ENCODE peak calls at places on chromosomes 7 and 10, in four cellular contexts. One of them, this sample, is unnamed. For H3K4me1, the result is how much of the 10 kb centered on the place peaks cover.

GRCh38 chr10:126599949-126600627 is 70.4 kb downstream of the C10orf90 start:
- DNase-seq in left lung: no peak
- DNase-seq in PC-3: no peak
- DNase-seq in cardiac muscle cell: no peak
- DNase-seq in this sample: no peak

GRCh38 chr7:70736715-70737460 is 395.1 kb upstream of the GALNT17 start:
- DNase-seq in left lung: no peak
- DNase-seq in PC-3: no peak
- DNase-seq in cardiac muscle cell: peak
- DNase-seq in this sample: no peak

GRCh38 chr10:6299234-6299633 is 96.5 kb downstream of the PFKFB3 start:
- DNase-seq in left lung: no peak
- DNase-seq in PC-3: peak
- DNase-seq in cardiac muscle cell: no peak
- DNase-seq in this sample: peak

GRCh38 chr10:69955897-69956832 is 96.5 kb upstream of the MACROH2A2 start:
- DNase-seq in left lung: peak
- DNase-seq in PC-3: no peak
- DNase-seq in cardiac muscle cell: no peak
- DNase-seq in this sample: no peak

GRCh38 chr7:124536156-124536762 is 229.3 kb downstream of the GPR37 start:
- DNase-seq in left lung: no peak
- DNase-seq in PC-3: peak
- DNase-seq in cardiac muscle cell: no peak
- DNase-seq in this sample: no peak

GRCh38 chr7:466465-467191 is 53.0 kb downstream of the PDGFA start:
- DNase-seq in left lung: no peak
- DNase-seq in PC-3: no peak
- DNase-seq in cardiac muscle cell: no peak
- DNase-seq in this sample: no peak

GRCh38 chr10:69377936-69378335 is 38.8 kb downstream of the TACR2 start:
- DNase-seq in left lung: no peak
- DNase-seq in PC-3: no peak
- DNase-seq in cardiac muscle cell: peak
- DNase-seq in this sample: no peak

GRCh38 chr7:12888727-12889126 is 201.3 kb downstream of the ARL4A start:
- DNase-seq in left lung: no peak
- DNase-seq in PC-3: no peak
- DNase-seq in cardiac muscle cell: peak
- DNase-seq in this sample: no peak

GRCh38 chr10:21049482-21049881 is 152.4 kb upstream of the NEBL start:
- DNase-seq in left lung: no peak
- DNase-seq in PC-3: no peak
- DNase-seq in cardiac muscle cell: no peak
- DNase-seq in this sample: no peak

GRCh38 chr7:132783824-132784223 is 207.6 kb upstream of the PLXNA4 start:
- DNase-seq in left lung: no peak
- DNase-seq in PC-3: peak
- DNase-seq in cardiac muscle cell: peak
- DNase-seq in this sample: no peak

GRCh38 chr7:80635533-80635932 is 2.9 kb upstream of the CD36 start:
- DNase-seq in left lung: no peak
- DNase-seq in PC-3: no peak
- DNase-seq in cardiac muscle cell: no peak
- DNase-seq in this sample: no peak

GRCh38 chr10:110843031-110843430 is 28.7 kb upstream of the PDCD4 start:
- DNase-seq in left lung: no peak
- DNase-seq in PC-3: no peak
- DNase-seq in cardiac muscle cell: no peak
- DNase-seq in this sample: no peak
- H3K4me1 ChIP-seq in left lung: under half
- H3K4me1 ChIP-seq in PC-3: under half
- H3K4me1 ChIP-seq in cardiac muscle cell: under half
- H3K4me1 ChIP-seq in this sample: half or more

DNA sequence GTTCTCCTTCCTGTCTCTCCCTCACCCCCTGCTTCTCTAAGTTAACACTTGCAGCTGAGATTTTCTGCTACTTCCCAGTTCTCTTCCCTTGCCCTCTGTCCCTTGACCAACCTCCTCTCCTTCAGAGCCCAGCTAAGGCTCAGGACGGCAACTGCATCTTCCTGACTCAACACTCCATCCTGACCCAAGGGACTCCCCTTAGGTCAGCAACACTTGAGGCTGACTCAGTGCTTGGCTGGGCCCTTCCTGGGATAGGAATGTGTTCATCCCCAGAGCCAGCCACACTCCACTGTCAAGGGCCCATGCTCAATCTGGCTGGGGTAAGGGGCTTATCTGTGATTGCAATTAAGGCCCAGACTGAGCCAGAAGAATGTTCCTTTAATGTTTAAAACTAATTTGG is 3.4 kb downstream of the CALHM2 start:
- DNase-seq in left lung: peak
- DNase-seq in PC-3: peak
- DNase-seq in cardiac muscle cell: peak
- DNase-seq in this sample: no peak
- H3K27ac ChIP-seq in left lung: peak
- H3K27ac ChIP-seq in PC-3: no peak
- H3K27ac ChIP-seq in cardiac muscle cell: no peak
- H3K27ac ChIP-seq in this sample: no peak

GRCh38 chr10:125363776-125364175 is 203.4 kb upstream of the CTBP2 start:
- DNase-seq in left lung: no peak
- DNase-seq in PC-3: no peak
- DNase-seq in cardiac muscle cell: no peak
- DNase-seq in this sample: no peak

GRCh38 chr10:125362966-125363365 is 202.6 kb upstream of the CTBP2 start:
- DNase-seq in left lung: no peak
- DNase-seq in PC-3: no peak
- DNase-seq in cardiac muscle cell: no peak
- DNase-seq in this sample: no peak
- H3K4me3 ChIP-seq in left lung: no peak
- H3K4me3 ChIP-seq in PC-3: no peak
- H3K4me3 ChIP-seq in cardiac muscle cell: no peak
- H3K4me3 ChIP-seq in this sample: no peak

GRCh38 chr10:97372233-97372875 is 28.8 kb downstream of the RRP12 start:
- DNase-seq in left lung: peak
- DNase-seq in PC-3: no peak
- DNase-seq in cardiac muscle cell: no peak
- DNase-seq in this sample: no peak
- H3K4me1 ChIP-seq in left lung: half or more
- H3K4me1 ChIP-seq in PC-3: under half
- H3K4me1 ChIP-seq in cardiac muscle cell: under half
- H3K4me1 ChIP-seq in this sample: under half

GRCh38 chr7:45653209-45653907 is 79.2 kb downstream of the ADCY1 start:
- DNase-seq in left lung: no peak
- DNase-seq in PC-3: no peak
- DNase-seq in cardiac muscle cell: no peak
- DNase-seq in this sample: no peak
- H3K27ac ChIP-seq in left lung: no peak
- H3K27ac ChIP-seq in PC-3: no peak
- H3K27ac ChIP-seq in cardiac muscle cell: no peak
- H3K27ac ChIP-seq in this sample: no peak

DNA sequence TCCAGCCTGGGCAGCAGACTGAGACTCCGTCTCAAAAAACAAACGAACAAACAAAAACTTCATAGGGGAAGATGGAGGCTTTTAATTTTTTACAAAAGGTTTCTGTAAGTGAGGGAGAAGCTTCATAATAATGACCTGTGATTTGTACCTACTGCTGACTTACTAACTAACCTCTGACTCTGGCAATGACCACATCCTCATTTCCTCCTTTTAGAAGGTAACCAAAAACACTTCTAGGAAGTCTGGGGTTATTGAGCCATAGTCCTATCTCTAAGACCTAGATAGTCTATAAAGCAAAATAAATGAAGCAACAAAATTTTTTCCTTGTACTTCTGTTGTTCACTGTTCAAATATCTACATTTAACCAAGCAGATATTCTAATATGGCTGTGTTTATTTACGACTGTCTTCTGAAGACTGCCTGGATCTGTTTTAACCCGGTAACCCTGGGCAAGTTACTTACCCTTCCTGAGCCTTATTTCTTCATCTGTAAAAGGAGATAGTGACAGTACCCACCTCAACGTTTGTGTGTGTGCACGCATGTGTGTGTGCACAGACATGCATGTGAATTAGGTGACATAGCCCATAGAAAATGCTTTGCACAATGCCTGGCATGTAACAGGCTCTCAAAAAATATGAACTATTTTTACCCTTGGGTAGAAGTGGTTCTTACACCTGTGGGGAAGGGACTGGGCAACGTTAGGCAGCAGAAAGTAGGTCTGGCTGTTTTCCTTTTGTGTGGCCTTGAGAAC is 30.8 kb upstream of the SMNDC1 start:
- DNase-seq in left lung: no peak
- DNase-seq in PC-3: no peak
- DNase-seq in cardiac muscle cell: no peak
- DNase-seq in this sample: no peak
- H3K4me3 ChIP-seq in left lung: no peak
- H3K4me3 ChIP-seq in PC-3: peak
- H3K4me3 ChIP-seq in cardiac muscle cell: no peak
- H3K4me3 ChIP-seq in this sample: no peak

GRCh38 chr10:119282446-119282845 is 75.1 kb downstream of the GRK5 start:
- DNase-seq in left lung: no peak
- DNase-seq in PC-3: no peak
- DNase-seq in cardiac muscle cell: no peak
- DNase-seq in this sample: no peak
- H3K4me1 ChIP-seq in left lung: half or more
- H3K4me1 ChIP-seq in PC-3: under half
- H3K4me1 ChIP-seq in cardiac muscle cell: under half
- H3K4me1 ChIP-seq in this sample: under half

GRCh38 chr7:47621347-47621746 is 39.4 kb upstream of the TNS3 start:
- DNase-seq in left lung: no peak
- DNase-seq in PC-3: no peak
- DNase-seq in cardiac muscle cell: no peak
- DNase-seq in this sample: no peak

GRCh38 chr7:47622946-47623640 is 41.2 kb upstream of the TNS3 start:
- DNase-seq in left lung: peak
- DNase-seq in PC-3: peak
- DNase-seq in cardiac muscle cell: peak
- DNase-seq in this sample: peak

GRCh38 chr7:47619806-47620205 is 37.9 kb upstream of the TNS3 start:
- DNase-seq in left lung: no peak
- DNase-seq in PC-3: no peak
- DNase-seq in cardiac muscle cell: no peak
- DNase-seq in this sample: no peak

GRCh38 chr7:47622586-47622945 is 40.7 kb upstream of the TNS3 start:
- DNase-seq in left lung: no peak
- DNase-seq in PC-3: no peak
- DNase-seq in cardiac muscle cell: no peak
- DNase-seq in this sample: no peak

DNA sequence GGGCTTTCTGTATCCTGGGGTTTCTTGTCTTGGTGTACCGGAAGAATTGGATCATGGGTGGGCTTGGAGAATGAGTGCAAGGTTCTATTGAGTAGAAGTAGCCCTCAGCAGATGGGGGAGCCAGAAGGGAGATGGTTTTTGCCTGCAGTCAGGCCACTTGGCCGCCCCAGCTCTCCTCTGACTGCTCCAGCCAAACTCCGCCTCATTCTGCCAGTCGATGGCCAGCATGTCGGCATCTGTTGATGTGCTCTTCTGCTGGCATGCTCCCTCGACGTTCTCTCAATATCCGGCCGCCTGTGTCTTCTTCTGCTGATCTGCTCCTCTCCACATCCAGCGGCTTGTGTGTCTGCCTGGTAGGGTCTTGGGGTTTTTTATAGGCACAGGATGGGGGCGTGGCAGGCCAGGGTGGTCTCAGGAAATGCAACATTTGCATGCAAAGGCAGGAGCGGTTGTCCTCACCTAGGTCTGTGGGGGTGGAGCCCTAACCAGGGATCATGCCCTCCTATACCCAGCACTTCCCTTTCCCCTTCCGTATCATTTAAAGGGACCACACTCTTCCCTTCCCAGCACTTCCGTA is 40.2 kb upstream of the TNS3 start:
- DNase-seq in left lung: no peak
- DNase-seq in PC-3: no peak
- DNase-seq in cardiac muscle cell: no peak
- DNase-seq in this sample: no peak
- H3K27ac ChIP-seq in left lung: no peak
- H3K27ac ChIP-seq in PC-3: no peak
- H3K27ac ChIP-seq in cardiac muscle cell: no peak
- H3K27ac ChIP-seq in this sample: no peak

DNA sequence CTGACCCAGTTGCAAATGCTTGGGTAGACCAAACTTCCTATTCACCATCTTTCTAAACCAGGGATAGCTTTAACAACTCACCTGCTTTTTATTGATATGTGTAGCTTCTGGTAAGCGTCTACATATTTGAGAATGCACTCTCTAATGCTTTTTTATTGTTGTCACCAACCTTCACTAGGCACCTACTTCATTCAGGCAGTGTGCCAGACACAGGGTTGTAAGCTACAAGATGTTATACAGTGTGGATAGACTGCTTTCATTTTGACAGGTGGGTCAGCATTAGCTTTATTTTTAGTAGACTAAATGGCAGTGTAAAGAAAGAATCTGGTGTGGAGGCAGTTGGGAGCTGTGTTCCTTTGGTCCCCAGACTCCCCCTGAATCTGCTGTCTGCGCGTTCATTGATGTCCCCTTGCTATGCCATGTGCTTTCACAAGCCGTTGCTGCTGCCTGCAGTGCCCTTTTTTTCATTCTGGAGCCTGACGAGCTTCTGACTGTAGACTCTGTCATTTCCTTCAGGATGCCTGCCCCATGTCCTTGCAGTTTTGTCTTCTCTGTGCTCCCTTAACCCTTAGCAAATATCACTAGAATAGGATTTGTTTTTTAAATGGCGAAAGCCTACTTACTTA is 32.1 kb downstream of the NRF1 start:
- DNase-seq in left lung: no peak
- DNase-seq in PC-3: no peak
- DNase-seq in cardiac muscle cell: no peak
- DNase-seq in this sample: no peak
- H3K4me3 ChIP-seq in left lung: no peak
- H3K4me3 ChIP-seq in PC-3: peak
- H3K4me3 ChIP-seq in cardiac muscle cell: no peak
- H3K4me3 ChIP-seq in this sample: no peak

GRCh38 chr10:119655566-119656001 is 4.4 kb downstream of the BAG3 start:
- DNase-seq in left lung: no peak
- DNase-seq in PC-3: peak
- DNase-seq in cardiac muscle cell: peak
- DNase-seq in this sample: no peak
- H3K4me1 ChIP-seq in left lung: half or more
- H3K4me1 ChIP-seq in PC-3: half or more
- H3K4me1 ChIP-seq in cardiac muscle cell: under half
- H3K4me1 ChIP-seq in this sample: under half